ENCODE peak calls at places on chromosomes 16 and 17, in eight cellular contexts. W is cardiac muscle cell; R is neural progenitor cell; N is sigmoid colon; B is CD8-positive, alpha-beta T cell; A is SK-N-SH; X is body of pancreas; P is adrenal gland. Q is an unnamed sample. For H3K4me1, the result is how much of the 10 kb centered on the place peaks cover.

GRCh38 chr16:56108724-56109123 is 82.6 kb upstream of the GNAO1 start:
- DNase-seq in N (no peak), X (no peak), R (no peak), A (no peak), B (no peak), P (no peak), W (no peak), Q (no peak)

GRCh38 chr16:51569204-51569911 is 418.3 kb upstream of the SALL1 start:
- DNase-seq in A (no peak), N (no peak), X (no peak), W (no peak), B (no peak), R (no peak), P (peak), Q (no peak)

GRCh38 chr17:38798614-38799500 is 499 bp downstream of the PIP4K2B start:
- DNase-seq in R (peak), P (peak), A (peak), B (peak), N (peak), W (no peak), X (peak), Q (peak)

GRCh38 chr16:57783883-57784282 is 18.4 kb downstream of the KIFC3 start:
- DNase-seq in R (no peak), P (no peak), W (no peak), B (no peak), X (no peak), N (no peak), A (no peak), Q (no peak)

GRCh38 chr17:42422958-42423712 is at the start of gene CAVIN1:
- DNase-seq in R (peak), N (peak), X (peak), B (no peak), W (peak), P (peak), A (peak), Q (peak)

GRCh38 chr16:19284207-19284606 is 1.3 kb upstream of the CLEC19A start:
- DNase-seq in R (no peak), A (no peak), N (no peak), X (peak), B (no peak), W (no peak), P (peak), Q (no peak)

GRCh38 chr16:7614022-7614795 is 281.6 kb downstream of the RBFOX1 start:
- DNase-seq in W (no peak), B (no peak), A (no peak), N (no peak), R (no peak), P (no peak), X (no peak), Q (no peak)

GRCh38 chr16:22664561-22664997 is 149.4 kb upstream of the HS3ST2 start:
- DNase-seq in P (no peak), N (no peak), W (no peak), A (no peak), X (no peak), R (no peak), B (no peak), Q (no peak)

GRCh38 chr17:58219789-58220183 is 731 bp upstream of the MKS1 start:
- DNase-seq in W (no peak), X (no peak), R (no peak), P (no peak), N (no peak), A (peak), B (no peak), Q (no peak)

GRCh38 chr17:42675984-42676423 is 790 bp downstream of the PLEKHH3 start:
- DNase-seq in P (peak), A (peak), B (no peak), X (peak), R (no peak), W (peak), N (peak), Q (peak)

GRCh38 chr16:79261461-79261860 is 339.1 kb downstream of the MAF start:
- DNase-seq in A (peak), N (no peak), X (no peak), P (peak), W (peak), R (peak), B (no peak), Q (peak)

GRCh38 chr16:12254566-12254965 is 278.0 kb downstream of the SNX29 start:
- DNase-seq in B (no peak), W (no peak), R (no peak), N (no peak), P (no peak), A (no peak), X (no peak), Q (no peak)
- H3K4me1 ChIP-seq in B (under half), W (under half), R (under half), N (under half), P (under half), A (under half), X (under half), Q (under half)

DNA sequence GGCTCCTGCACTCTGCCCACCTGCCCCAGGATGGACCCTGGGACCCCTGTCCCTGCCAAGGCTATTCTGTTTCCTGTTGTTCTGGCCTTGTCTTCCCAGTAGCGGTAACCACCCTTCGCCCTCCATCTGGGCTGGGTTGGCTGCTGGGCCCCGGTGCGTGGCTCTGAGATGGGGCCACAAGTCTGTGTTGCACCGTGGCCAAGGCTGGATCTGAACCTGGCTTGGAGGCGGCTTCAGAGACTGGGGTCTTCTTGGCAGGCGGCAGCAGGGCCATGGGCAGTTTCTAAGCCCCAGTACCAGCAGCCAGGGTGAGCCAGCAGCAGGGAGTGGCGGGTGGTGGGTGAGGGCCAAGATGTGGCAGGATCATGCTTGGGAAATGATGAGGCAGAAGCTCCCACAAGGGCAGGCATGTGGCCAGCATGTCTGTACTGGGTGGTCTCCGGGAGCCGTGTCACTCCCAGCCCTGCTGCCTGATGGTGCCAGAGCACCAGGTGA is 12.6 kb downstream of the MAP2K3 start:
- DNase-seq in X (no peak), B (no peak), R (no peak), N (peak), P (no peak), W (no peak), A (peak), Q (no peak)
- H3K27ac ChIP-seq in X (no peak), B (no peak), R (no peak), N (no peak), P (no peak), W (no peak), A (no peak), Q (no peak)

GRCh38 chr17:49565948-49566491 is 9.7 kb upstream of the NXPH3 start:
- DNase-seq in N (peak), P (peak), B (no peak), R (no peak), A (no peak), W (peak), X (peak), Q (peak)
- H3K4me3 ChIP-seq in N (peak), P (no peak), B (no peak), R (no peak), A (no peak), W (no peak), X (no peak), Q (no peak)

DNA sequence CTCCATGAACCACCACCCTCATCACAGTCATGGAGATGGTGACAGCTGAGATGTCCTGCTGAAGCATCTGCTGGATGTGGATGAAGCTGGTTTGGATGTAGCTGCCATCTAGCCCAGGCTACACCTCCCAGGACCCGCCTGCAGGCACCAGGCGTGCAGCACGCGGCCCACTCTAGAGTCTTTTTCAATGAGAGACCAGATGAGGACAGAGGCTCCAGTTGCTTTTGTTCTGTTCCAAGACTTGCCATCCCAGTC is 102.1 kb downstream of the ZNF778 start:
- DNase-seq in W (no peak), R (no peak), B (no peak), A (no peak), P (no peak), N (no peak), X (no peak), Q (no peak)
- H3K4me1 ChIP-seq in W (half or more), R (under half), B (half or more), A (half or more), P (half or more), N (half or more), X (half or more), Q (half or more)

GRCh38 chr16:72013888-72014538 is 5.5 kb downstream of the DHODH start:
- DNase-seq in B (no peak), P (peak), N (no peak), W (peak), A (no peak), X (no peak), R (peak), Q (peak)
- H3K27ac ChIP-seq in B (no peak), P (peak), N (peak), W (peak), A (no peak), X (peak), R (no peak), Q (peak)

GRCh38 chr17:10787306-10788020 is 16.4 kb downstream of the TMEM238L start:
- DNase-seq in R (no peak), N (no peak), X (no peak), W (no peak), B (no peak), A (no peak), P (no peak), Q (no peak)

GRCh38 chr17:10790491-10791401 is 13.2 kb downstream of the TMEM238L start:
- DNase-seq in R (no peak), P (peak), A (no peak), B (no peak), X (peak), W (no peak), N (no peak), Q (no peak)

GRCh38 chr17:10793256-10793655 is 10.6 kb downstream of the TMEM238L start:
- DNase-seq in B (no peak), R (no peak), W (no peak), P (no peak), X (no peak), N (no peak), A (no peak), Q (no peak)

GRCh38 chr17:10792156-10792555 is 11.7 kb downstream of the TMEM238L start:
- DNase-seq in R (no peak), A (no peak), B (no peak), X (no peak), W (no peak), N (no peak), P (no peak), Q (no peak)

GRCh38 chr17:10789694-10790271 is 14.1 kb downstream of the TMEM238L start:
- DNase-seq in R (no peak), N (no peak), W (no peak), A (no peak), X (no peak), P (no peak), B (no peak), Q (no peak)
- H3K4me3 ChIP-seq in R (no peak), N (no peak), W (no peak), A (no peak), X (no peak), P (no peak), B (no peak), Q (no peak)

GRCh38 chr16:74322301-74322710 is 25.7 kb downstream of the PSMD7 start:
- DNase-seq in W (no peak), N (no peak), P (no peak), A (no peak), B (no peak), X (no peak), R (no peak), Q (no peak)

GRCh38 chr16:74321356-74321755 is 24.7 kb downstream of the PSMD7 start:
- DNase-seq in A (no peak), N (no peak), X (peak), W (no peak), P (peak), B (no peak), R (no peak), Q (no peak)

GRCh38 chr16:74325331-74325730 is 28.7 kb downstream of the PSMD7 start:
- DNase-seq in B (no peak), W (no peak), P (no peak), X (no peak), A (no peak), N (no peak), R (no peak), Q (no peak)

GRCh38 chr16:74315059-74315458 is 18.4 kb downstream of the PSMD7 start:
- DNase-seq in W (no peak), X (no peak), P (no peak), R (no peak), A (no peak), N (no peak), B (no peak), Q (no peak)

GRCh38 chr16:74320707-74321106 is 24.1 kb downstream of the PSMD7 start:
- DNase-seq in W (no peak), A (no peak), R (no peak), P (peak), N (no peak), X (peak), B (no peak), Q (peak)
- H3K4me1 ChIP-seq in W (under half), A (under half), R (under half), P (under half), N (under half), X (under half), B (under half), Q (under half)

DNA sequence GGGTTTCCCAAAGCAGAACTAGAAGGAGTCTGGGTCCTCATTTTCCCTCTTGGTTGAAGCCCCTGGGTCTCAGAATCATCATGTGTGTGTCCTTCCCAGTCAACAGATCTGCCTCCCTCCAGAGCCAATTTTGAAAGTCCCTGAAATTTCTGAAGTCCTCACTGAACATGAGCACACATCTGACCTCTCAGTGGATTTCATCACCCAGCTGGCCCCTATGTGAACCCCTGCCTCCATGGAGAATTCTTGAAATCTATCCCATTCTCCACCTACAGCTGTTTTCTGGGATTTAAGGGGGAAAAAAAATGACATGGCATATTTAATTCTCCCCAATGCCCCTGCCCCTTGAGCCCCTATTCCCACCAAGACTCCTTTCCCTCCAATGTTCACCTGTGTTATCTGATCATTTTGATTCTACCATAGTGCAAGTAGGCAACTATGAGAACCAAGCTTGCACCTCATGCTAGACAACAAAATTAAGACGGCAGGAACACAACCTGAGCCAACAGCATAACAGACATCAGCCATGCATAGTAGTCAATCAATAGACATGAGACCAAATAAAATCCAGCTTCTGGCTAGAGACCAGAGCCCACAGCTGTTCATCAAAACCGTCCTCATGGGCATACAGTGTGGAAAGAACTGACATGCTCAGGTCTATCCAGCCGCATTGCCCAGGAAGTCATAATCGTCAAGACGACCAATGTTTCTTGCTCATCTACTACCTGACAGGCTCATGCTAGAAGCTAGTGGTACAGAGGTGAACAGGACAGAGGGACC is 14.9 kb downstream of the SOX9 start:
- DNase-seq in A (no peak), W (no peak), R (no peak), P (no peak), N (no peak), B (no peak), X (no peak), Q (no peak)
- H3K27ac ChIP-seq in A (no peak), W (no peak), R (no peak), P (no peak), N (no peak), B (no peak), X (no peak), Q (no peak)

GRCh38 chr16:31530405-31530804 is 2.7 kb downstream of the AHSP start:
- DNase-seq in A (no peak), X (no peak), W (no peak), B (no peak), R (no peak), N (no peak), P (no peak), Q (no peak)
- H3K4me3 ChIP-seq in A (no peak), X (no peak), W (no peak), B (no peak), R (no peak), N (no peak), P (no peak), Q (no peak)

GRCh38 chr17:13128676-13129075 is 110.8 kb upstream of the ELAC2 start:
- DNase-seq in X (no peak), N (no peak), B (no peak), W (no peak), A (no peak), P (no peak), R (no peak), Q (no peak)
- H3K4me1 ChIP-seq in X (under half), N (under half), B (under half), W (under half), A (under half), P (under half), R (under half), Q (under half)